ENCODE peak calls at places on chromosomes 6 and 20, in four cellular contexts. One of them, this sample, is unnamed.

GRCh38 chr6:38187688-38188590 is 368.4 kb downstream of the ZFAND3 start:
- DNase-seq in Right ventricle myocardium superior: no peak
- DNase-seq in NCI-H2081 treated with DMSO at 0.1 percent for 48 hours: no peak
- DNase-seq in PC-3: no peak
- DNase-seq in this sample: no peak

GRCh38 chr6:140140891-140141290 is 766.4 kb upstream of the CITED2 start:
- DNase-seq in Right ventricle myocardium superior: no peak
- DNase-seq in NCI-H2081 treated with DMSO at 0.1 percent for 48 hours: no peak
- DNase-seq in PC-3: no peak
- DNase-seq in this sample: no peak

GRCh38 chr6:30885999-30886896 is 1.9 kb downstream of the DDR1 start:
- DNase-seq in Right ventricle myocardium superior: peak
- DNase-seq in NCI-H2081 treated with DMSO at 0.1 percent for 48 hours: no peak
- DNase-seq in PC-3: peak
- DNase-seq in this sample: peak

GRCh38 chr20:62356143-62356947 is 10.8 kb downstream of the LAMA5 start:
- DNase-seq in Right ventricle myocardium superior: peak
- DNase-seq in NCI-H2081 treated with DMSO at 0.1 percent for 48 hours: no peak
- DNase-seq in PC-3: no peak
- DNase-seq in this sample: no peak

GRCh38 chr6:36244641-36245280 is 25.1 kb upstream of the PNPLA1 start:
- DNase-seq in Right ventricle myocardium superior: no peak
- DNase-seq in NCI-H2081 treated with DMSO at 0.1 percent for 48 hours: no peak
- DNase-seq in PC-3: no peak
- DNase-seq in this sample: peak

GRCh38 chr6:163427498-163428254 is 13.2 kb downstream of the QKI start:
- DNase-seq in Right ventricle myocardium superior: no peak
- DNase-seq in NCI-H2081 treated with DMSO at 0.1 percent for 48 hours: no peak
- DNase-seq in PC-3: peak
- DNase-seq in this sample: no peak

GRCh38 chr6:121817141-121817540 is 381.7 kb downstream of the GJA1 start:
- DNase-seq in Right ventricle myocardium superior: no peak
- DNase-seq in NCI-H2081 treated with DMSO at 0.1 percent for 48 hours: no peak
- DNase-seq in PC-3: no peak
- DNase-seq in this sample: no peak

GRCh38 chr20:62627901-62628612 is 14.2 kb upstream of the SLCO4A1 start:
- DNase-seq in Right ventricle myocardium superior: no peak
- DNase-seq in NCI-H2081 treated with DMSO at 0.1 percent for 48 hours: no peak
- DNase-seq in PC-3: peak
- DNase-seq in this sample: peak

GRCh38 chr6:18585032-18585573 is 198.0 kb downstream of the RNF144B start:
- DNase-seq in Right ventricle myocardium superior: no peak
- DNase-seq in NCI-H2081 treated with DMSO at 0.1 percent for 48 hours: no peak
- DNase-seq in PC-3: peak
- DNase-seq in this sample: peak

GRCh38 chr20:12788936-12789335 is 219.8 kb upstream of the SPTLC3 start:
- DNase-seq in Right ventricle myocardium superior: no peak
- DNase-seq in NCI-H2081 treated with DMSO at 0.1 percent for 48 hours: no peak
- DNase-seq in PC-3: no peak
- DNase-seq in this sample: no peak

GRCh38 chr20:18058661-18059467 is 1.1 kb upstream of the OVOL2 start:
- DNase-seq in Right ventricle myocardium superior: no peak
- DNase-seq in NCI-H2081 treated with DMSO at 0.1 percent for 48 hours: peak
- DNase-seq in PC-3: peak
- DNase-seq in this sample: no peak

GRCh38 chr6:32666420-32667300 is at the start of gene HLA-DQB1:
- DNase-seq in Right ventricle myocardium superior: no peak
- DNase-seq in NCI-H2081 treated with DMSO at 0.1 percent for 48 hours: no peak
- DNase-seq in PC-3: peak
- DNase-seq in this sample: peak

GRCh38 chr6:33854572-33855030 is 50.8 kb upstream of the MLN start:
- DNase-seq in Right ventricle myocardium superior: no peak
- DNase-seq in NCI-H2081 treated with DMSO at 0.1 percent for 48 hours: no peak
- DNase-seq in PC-3: no peak
- DNase-seq in this sample: no peak

GRCh38 chr6:36314221-36315014 is 22.3 kb downstream of the BNIP5 start:
- DNase-seq in Right ventricle myocardium superior: no peak
- DNase-seq in NCI-H2081 treated with DMSO at 0.1 percent for 48 hours: no peak
- DNase-seq in PC-3: peak
- DNase-seq in this sample: peak

GRCh38 chr6:138032571-138032970 is 74.6 kb downstream of the PERP start:
- DNase-seq in Right ventricle myocardium superior: no peak
- DNase-seq in NCI-H2081 treated with DMSO at 0.1 percent for 48 hours: no peak
- DNase-seq in PC-3: no peak
- DNase-seq in this sample: no peak

GRCh38 chr6:146444195-146444594 is 99.4 kb upstream of the RAB32 start:
- DNase-seq in Right ventricle myocardium superior: no peak
- DNase-seq in NCI-H2081 treated with DMSO at 0.1 percent for 48 hours: no peak
- DNase-seq in PC-3: no peak
- DNase-seq in this sample: no peak

GRCh38 chr6:18187701-18188100 is 32.5 kb downstream of the KDM1B start:
- DNase-seq in Right ventricle myocardium superior: no peak
- DNase-seq in NCI-H2081 treated with DMSO at 0.1 percent for 48 hours: no peak
- DNase-seq in PC-3: no peak
- DNase-seq in this sample: no peak

GRCh38 chr6:139367810-139368321 is 6.6 kb downstream of the CITED2 start:
- DNase-seq in Right ventricle myocardium superior: no peak
- DNase-seq in NCI-H2081 treated with DMSO at 0.1 percent for 48 hours: no peak
- DNase-seq in PC-3: no peak
- DNase-seq in this sample: no peak

GRCh38 chr20:19835533-19836222 is 77.6 kb downstream of the RIN2 start:
- DNase-seq in Right ventricle myocardium superior: peak
- DNase-seq in NCI-H2081 treated with DMSO at 0.1 percent for 48 hours: no peak
- DNase-seq in PC-3: no peak
- DNase-seq in this sample: no peak

GRCh38 chr20:4710106-4710475 is 11.6 kb upstream of the PRND start:
- DNase-seq in Right ventricle myocardium superior: no peak
- DNase-seq in NCI-H2081 treated with DMSO at 0.1 percent for 48 hours: no peak
- DNase-seq in PC-3: no peak
- DNase-seq in this sample: no peak

GRCh38 chr6:130409394-130410095 is 43.7 kb downstream of the TMEM200A start:
- DNase-seq in Right ventricle myocardium superior: no peak
- DNase-seq in NCI-H2081 treated with DMSO at 0.1 percent for 48 hours: no peak
- DNase-seq in PC-3: no peak
- DNase-seq in this sample: no peak

GRCh38 chr20:41989935-41990635 is 371.9 kb upstream of the CHD6 start:
- DNase-seq in Right ventricle myocardium superior: no peak
- DNase-seq in NCI-H2081 treated with DMSO at 0.1 percent for 48 hours: no peak
- DNase-seq in PC-3: no peak
- DNase-seq in this sample: no peak

GRCh38 chr20:17617212-17617867 is 47.5 kb downstream of the DSTN start:
- DNase-seq in Right ventricle myocardium superior: peak
- DNase-seq in NCI-H2081 treated with DMSO at 0.1 percent for 48 hours: no peak
- DNase-seq in PC-3: peak
- DNase-seq in this sample: peak

GRCh38 chr6:5192135-5192794 is 68.5 kb downstream of the LYRM4 start:
- DNase-seq in Right ventricle myocardium superior: no peak
- DNase-seq in NCI-H2081 treated with DMSO at 0.1 percent for 48 hours: no peak
- DNase-seq in PC-3: no peak
- DNase-seq in this sample: no peak

GRCh38 chr20:63102720-63103375 is 96.1 kb upstream of the BHLHE23 start:
- DNase-seq in Right ventricle myocardium superior: peak
- DNase-seq in NCI-H2081 treated with DMSO at 0.1 percent for 48 hours: no peak
- DNase-seq in PC-3: peak
- DNase-seq in this sample: no peak

GRCh38 chr20:44830523-44830922 is 20.2 kb upstream of the RIMS4 start:
- DNase-seq in Right ventricle myocardium superior: no peak
- DNase-seq in NCI-H2081 treated with DMSO at 0.1 percent for 48 hours: no peak
- DNase-seq in PC-3: no peak
- DNase-seq in this sample: no peak

GRCh38 chr20:21501184-21501583 is 12.7 kb downstream of the NKX2-2 start:
- DNase-seq in Right ventricle myocardium superior: no peak
- DNase-seq in NCI-H2081 treated with DMSO at 0.1 percent for 48 hours: no peak
- DNase-seq in PC-3: no peak
- DNase-seq in this sample: no peak

GRCh38 chr6:79504372-79504771 is 32.9 kb downstream of the LCA5 start:
- DNase-seq in Right ventricle myocardium superior: no peak
- DNase-seq in NCI-H2081 treated with DMSO at 0.1 percent for 48 hours: no peak
- DNase-seq in PC-3: no peak
- DNase-seq in this sample: no peak

GRCh38 chr6:14881399-14881798 is 364.5 kb upstream of the JARID2 start:
- DNase-seq in Right ventricle myocardium superior: no peak
- DNase-seq in NCI-H2081 treated with DMSO at 0.1 percent for 48 hours: no peak
- DNase-seq in PC-3: peak
- DNase-seq in this sample: peak

GRCh38 chr6:39102821-39103136 is 12.2 kb downstream of the SAYSD1 start:
- DNase-seq in Right ventricle myocardium superior: no peak
- DNase-seq in NCI-H2081 treated with DMSO at 0.1 percent for 48 hours: no peak
- DNase-seq in PC-3: no peak
- DNase-seq in this sample: no peak

GRCh38 chr6:2485116-2485515 is 239.7 kb upstream of the GMDS start:
- DNase-seq in Right ventricle myocardium superior: no peak
- DNase-seq in NCI-H2081 treated with DMSO at 0.1 percent for 48 hours: no peak
- DNase-seq in PC-3: no peak
- DNase-seq in this sample: no peak